ENCODE peak calls at places on chromosomes 11 and 22, in four cellular contexts. One of them, this sample, is unnamed.

GRCh38 chr11:23078289-23078971 is 218.2 kb upstream of the CCDC179 start:
- DNase-seq in GM13976: no peak
- DNase-seq in HFFc6: peak; percentile 47
- DNase-seq in CD8-positive, alpha-beta T cell: no peak
- DNase-seq in this sample: no peak

GRCh38 chr22:33325232-33326004 is 267.2 kb upstream of the SYN3 start:
- DNase-seq in GM13976: peak; percentile 71
- DNase-seq in HFFc6: no peak
- DNase-seq in CD8-positive, alpha-beta T cell: no peak
- DNase-seq in this sample: no peak

GRCh38 chr22:40463017-40463631 is 92.7 kb downstream of the SGSM3 start:
- DNase-seq in CD8-positive, alpha-beta T cell: peak; percentile 39
- DNase-seq in GM13976: peak; percentile 59
- DNase-seq in HFFc6: no peak
- DNase-seq in this sample: no peak

GRCh38 chr11:96230686-96231085 is 112.3 kb downstream of the MAML2 start:
- DNase-seq in HFFc6: no peak
- DNase-seq in GM13976: no peak
- DNase-seq in CD8-positive, alpha-beta T cell: no peak
- DNase-seq in this sample: no peak

GRCh38 chr22:25404923-25405853 is 159.3 kb upstream of the GRK3 start:
- DNase-seq in CD8-positive, alpha-beta T cell: peak; percentile 43
- DNase-seq in GM13976: peak; percentile 91
- DNase-seq in HFFc6: peak; percentile 47
- DNase-seq in this sample: no peak

GRCh38 chr11:69891421-69892236 is 72.4 kb upstream of the FGF3 start:
- DNase-seq in CD8-positive, alpha-beta T cell: no peak
- DNase-seq in GM13976: no peak
- DNase-seq in HFFc6: no peak
- DNase-seq in this sample: no peak

GRCh38 chr11:57515332-57516060 is at the start of gene SLC43A1:
- DNase-seq in GM13976: peak; percentile 75
- DNase-seq in HFFc6: peak; percentile 21
- DNase-seq in CD8-positive, alpha-beta T cell: no peak
- DNase-seq in this sample: peak; percentile 33

GRCh38 chr11:125364085-125364822 is 131.8 kb downstream of the FEZ1 start:
- DNase-seq in HFFc6: peak; percentile 40
- DNase-seq in GM13976: no peak
- DNase-seq in CD8-positive, alpha-beta T cell: no peak
- DNase-seq in this sample: no peak

GRCh38 chr11:127825185-127825584 is 762.2 kb downstream of the ETS1 start:
- DNase-seq in CD8-positive, alpha-beta T cell: no peak
- DNase-seq in HFFc6: no peak
- DNase-seq in GM13976: no peak
- DNase-seq in this sample: no peak

GRCh38 chr11:18706330-18707243 is 8.0 kb downstream of the TMEM86A start:
- DNase-seq in HFFc6: no peak
- DNase-seq in GM13976: peak; percentile 60
- DNase-seq in CD8-positive, alpha-beta T cell: peak; percentile 29
- DNase-seq in this sample: no peak

GRCh38 chr11:2314525-2315394 is 12.9 kb downstream of the TSPAN32 start:
- DNase-seq in GM13976: no peak
- DNase-seq in HFFc6: no peak
- DNase-seq in CD8-positive, alpha-beta T cell: no peak
- DNase-seq in this sample: no peak

GRCh38 chr11:57294225-57295131 is 30.3 kb downstream of the TNKS1BP1 start:
- DNase-seq in HFFc6: peak; percentile 30
- DNase-seq in GM13976: no peak
- DNase-seq in CD8-positive, alpha-beta T cell: no peak
- DNase-seq in this sample: no peak

GRCh38 chr11:57424802-57425564 is 1.9 kb downstream of the SLC43A3 start:
- DNase-seq in GM13976: peak; percentile 85
- DNase-seq in CD8-positive, alpha-beta T cell: peak; percentile 76
- DNase-seq in HFFc6: peak; percentile 62
- DNase-seq in this sample: no peak

GRCh38 chr11:38952698-38953097 is 2354.7 kb upstream of the RAG2 start:
- DNase-seq in GM13976: no peak
- DNase-seq in HFFc6: no peak
- DNase-seq in CD8-positive, alpha-beta T cell: no peak
- DNase-seq in this sample: no peak

GRCh38 chr11:130145328-130145812 is 14.2 kb upstream of the ST14 start:
- DNase-seq in HFFc6: no peak
- DNase-seq in CD8-positive, alpha-beta T cell: no peak
- DNase-seq in GM13976: no peak
- DNase-seq in this sample: no peak

GRCh38 chr11:15793032-15793996 is 563.0 kb downstream of the SOX6 start:
- DNase-seq in CD8-positive, alpha-beta T cell: no peak
- DNase-seq in HFFc6: peak; percentile 70
- DNase-seq in GM13976: no peak
- DNase-seq in this sample: no peak

GRCh38 chr11:43723617-43724016 is 43.1 kb downstream of the HSD17B12 start:
- DNase-seq in HFFc6: no peak
- DNase-seq in CD8-positive, alpha-beta T cell: no peak
- DNase-seq in GM13976: no peak
- DNase-seq in this sample: no peak

GRCh38 chr11:61967924-61968757 is 707 bp upstream of the FTH1 start:
- DNase-seq in CD8-positive, alpha-beta T cell: peak; percentile 26
- DNase-seq in HFFc6: no peak
- DNase-seq in GM13976: peak; percentile 70
- DNase-seq in this sample: peak; percentile 34

GRCh38 chr22:26681395-26681821 is 24.0 kb downstream of the MIAT start:
- DNase-seq in GM13976: no peak
- DNase-seq in HFFc6: peak; percentile 23
- DNase-seq in CD8-positive, alpha-beta T cell: no peak
- DNase-seq in this sample: no peak

GRCh38 chr11:93236741-93237675 is 39.2 kb upstream of the SLC36A4 start:
- DNase-seq in HFFc6: peak; percentile 54
- DNase-seq in GM13976: no peak
- DNase-seq in CD8-positive, alpha-beta T cell: no peak
- DNase-seq in this sample: peak; percentile 29

GRCh38 chr11:57336111-57336666 is 497 bp upstream of the SSRP1 start:
- DNase-seq in CD8-positive, alpha-beta T cell: no peak
- DNase-seq in HFFc6: no peak
- DNase-seq in GM13976: no peak
- DNase-seq in this sample: no peak

GRCh38 chr11:34682822-34683221 is 61.9 kb downstream of the EHF start:
- DNase-seq in CD8-positive, alpha-beta T cell: no peak
- DNase-seq in GM13976: no peak
- DNase-seq in HFFc6: no peak
- DNase-seq in this sample: no peak

GRCh38 chr11:2724653-2725366 is 25.0 kb upstream of the KCNQ1OT1 start:
- DNase-seq in CD8-positive, alpha-beta T cell: no peak
- DNase-seq in GM13976: no peak
- DNase-seq in HFFc6: no peak
- DNase-seq in this sample: no peak

GRCh38 chr11:69138265-69138664 is 17.5 kb upstream of the SMIM38 start:
- DNase-seq in HFFc6: peak; percentile 51
- DNase-seq in GM13976: no peak
- DNase-seq in CD8-positive, alpha-beta T cell: no peak
- DNase-seq in this sample: no peak

GRCh38 chr11:111879637-111879960 is 258 bp downstream of the CFAP68 start:
- DNase-seq in GM13976: no peak
- DNase-seq in CD8-positive, alpha-beta T cell: no peak
- DNase-seq in HFFc6: no peak
- DNase-seq in this sample: no peak

GRCh38 chr11:59197990-59198389 is 14.7 kb downstream of the MPEG1 start:
- DNase-seq in GM13976: no peak
- DNase-seq in CD8-positive, alpha-beta T cell: no peak
- DNase-seq in HFFc6: peak; percentile 59
- DNase-seq in this sample: no peak

GRCh38 chr11:59204736-59205135 is 8.0 kb downstream of the MPEG1 start:
- DNase-seq in HFFc6: peak; percentile 13
- DNase-seq in GM13976: no peak
- DNase-seq in CD8-positive, alpha-beta T cell: no peak
- DNase-seq in this sample: no peak

GRCh38 chr11:59199546-59200420 is 12.9 kb downstream of the MPEG1 start:
- DNase-seq in CD8-positive, alpha-beta T cell: no peak
- DNase-seq in GM13976: peak; percentile 60
- DNase-seq in HFFc6: no peak
- DNase-seq in this sample: no peak

GRCh38 chr11:59200421-59200746 is 12.3 kb downstream of the MPEG1 start:
- DNase-seq in CD8-positive, alpha-beta T cell: no peak
- DNase-seq in HFFc6: no peak
- DNase-seq in GM13976: no peak
- DNase-seq in this sample: no peak

DNA sequence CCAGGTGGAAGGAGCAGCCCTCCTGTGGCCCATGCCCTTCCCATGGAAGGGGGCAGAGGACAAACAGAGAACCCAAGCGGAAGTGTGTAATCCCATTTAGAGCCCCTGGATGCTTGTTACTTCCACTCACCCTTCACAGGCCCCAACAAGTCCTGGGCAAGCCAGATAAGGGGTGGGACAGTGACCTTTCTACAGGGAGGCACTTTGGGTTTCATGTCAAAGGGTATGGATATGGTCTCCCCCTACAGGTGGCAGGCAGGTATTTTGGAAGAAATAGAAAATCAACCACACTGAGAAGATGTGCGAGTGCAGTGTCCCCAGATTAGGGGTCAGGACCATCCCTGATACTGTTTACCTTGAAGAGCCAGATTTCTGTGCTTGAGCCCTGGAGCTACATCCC is 11.4 kb downstream of the MPEG1 start:
- DNase-seq in GM13976: no peak
- DNase-seq in HFFc6: no peak
- DNase-seq in CD8-positive, alpha-beta T cell: no peak
- DNase-seq in this sample: no peak
- TF ChIP-seq CTCF in GM13976: no peak
- TF ChIP-seq CTCF in HFFc6: peak; percentile 53
- TF ChIP-seq CTCF in CD8-positive, alpha-beta T cell: no peak
- TF ChIP-seq CTCF in this sample: peak; percentile 44

GRCh38 chr11:73114110-73114834 is 27.8 kb downstream of the FCHSD2 start:
- DNase-seq in HFFc6: no peak
- DNase-seq in CD8-positive, alpha-beta T cell: no peak
- DNase-seq in GM13976: no peak
- DNase-seq in this sample: no peak
- TF ChIP-seq CTCF in HFFc6: no peak
- TF ChIP-seq CTCF in CD8-positive, alpha-beta T cell: no peak
- TF ChIP-seq CTCF in GM13976: no peak
- TF ChIP-seq CTCF in this sample: no peak

DNA sequence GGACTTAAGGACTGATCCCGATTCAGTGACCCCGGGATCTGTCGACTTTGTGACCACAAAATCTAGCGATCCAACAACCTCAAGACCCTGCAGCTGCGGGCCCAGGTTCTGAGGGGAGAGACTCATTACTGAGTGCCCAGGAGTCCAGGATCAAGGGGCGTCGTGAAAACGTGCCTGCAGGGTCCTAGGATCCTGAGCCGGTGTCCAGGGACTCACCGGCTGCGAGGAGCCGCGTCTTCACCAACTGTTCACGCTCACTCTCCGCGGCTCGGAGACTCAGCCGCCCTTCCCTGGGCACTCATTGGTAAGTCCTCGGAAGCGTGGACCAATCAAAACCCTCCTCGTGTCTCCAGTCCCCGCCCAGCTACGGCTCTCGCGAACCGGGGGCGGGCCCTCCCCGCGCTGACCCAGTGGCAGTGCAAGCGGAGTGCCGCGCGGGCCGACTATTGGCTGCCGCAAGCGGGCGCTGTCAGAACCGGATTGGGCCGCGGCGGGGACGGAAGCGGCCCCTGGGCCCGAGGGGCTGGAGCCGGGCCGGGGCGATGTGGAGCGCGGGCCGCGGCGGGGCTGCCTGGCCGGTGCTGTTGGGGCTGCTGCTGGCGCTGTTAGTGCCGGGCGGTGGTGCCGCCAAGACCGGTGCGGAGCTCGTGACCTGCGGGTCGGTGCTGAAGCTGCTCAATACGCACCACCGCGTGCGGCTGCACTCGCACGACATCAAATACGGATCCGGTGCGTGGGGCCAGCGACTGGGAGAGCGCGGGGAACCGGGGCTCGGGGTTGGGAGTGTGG is at the start of gene SDF2L1:
- DNase-seq in HFFc6: peak; percentile 98
- DNase-seq in CD8-positive, alpha-beta T cell: peak; percentile 97
- DNase-seq in GM13976: peak; percentile 98
- DNase-seq in this sample: peak; percentile 94
- TF ChIP-seq CTCF in HFFc6: peak; percentile 63
- TF ChIP-seq CTCF in CD8-positive, alpha-beta T cell: no peak
- TF ChIP-seq CTCF in GM13976: no peak
- TF ChIP-seq CTCF in this sample: peak; percentile 7

GRCh38 chr22:47626428-47627390 is 864.3 kb downstream of the TBC1D22A start:
- DNase-seq in GM13976: no peak
- DNase-seq in HFFc6: no peak
- DNase-seq in CD8-positive, alpha-beta T cell: no peak
- DNase-seq in this sample: no peak
- TF ChIP-seq CTCF in GM13976: no peak
- TF ChIP-seq CTCF in HFFc6: no peak
- TF ChIP-seq CTCF in CD8-positive, alpha-beta T cell: no peak
- TF ChIP-seq CTCF in this sample: no peak

GRCh38 chr22:23393721-23394320 is 186.3 kb downstream of the IGLL1 start:
- DNase-seq in GM13976: no peak
- DNase-seq in HFFc6: no peak
- DNase-seq in CD8-positive, alpha-beta T cell: no peak
- DNase-seq in this sample: no peak
- TF ChIP-seq CTCF in GM13976: no peak
- TF ChIP-seq CTCF in HFFc6: no peak
- TF ChIP-seq CTCF in CD8-positive, alpha-beta T cell: no peak
- TF ChIP-seq CTCF in this sample: no peak

DNA sequence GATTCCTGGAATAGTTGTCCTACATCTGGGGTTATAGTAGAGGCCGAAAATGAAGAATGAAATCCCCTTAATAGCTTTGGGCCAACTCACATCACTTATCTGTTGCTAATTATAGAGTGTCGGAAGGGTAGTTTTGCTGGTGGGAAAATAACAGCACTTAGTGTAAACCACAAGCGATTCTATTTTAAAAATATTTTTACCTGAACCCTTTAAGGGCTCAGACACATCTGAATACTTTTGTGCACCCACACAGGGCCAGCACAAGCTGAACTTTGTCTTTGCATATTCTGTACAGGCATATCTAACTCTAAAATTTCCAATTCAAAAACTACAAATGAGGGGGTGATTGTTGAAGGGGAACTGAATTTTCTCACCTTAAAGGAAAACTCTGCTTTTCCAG is 27.6 kb downstream of the SLC6A5 start:
- DNase-seq in CD8-positive, alpha-beta T cell: no peak
- DNase-seq in GM13976: no peak
- DNase-seq in HFFc6: no peak
- DNase-seq in this sample: no peak
- TF ChIP-seq CTCF in CD8-positive, alpha-beta T cell: no peak
- TF ChIP-seq CTCF in GM13976: no peak
- TF ChIP-seq CTCF in HFFc6: no peak
- TF ChIP-seq CTCF in this sample: no peak

DNA sequence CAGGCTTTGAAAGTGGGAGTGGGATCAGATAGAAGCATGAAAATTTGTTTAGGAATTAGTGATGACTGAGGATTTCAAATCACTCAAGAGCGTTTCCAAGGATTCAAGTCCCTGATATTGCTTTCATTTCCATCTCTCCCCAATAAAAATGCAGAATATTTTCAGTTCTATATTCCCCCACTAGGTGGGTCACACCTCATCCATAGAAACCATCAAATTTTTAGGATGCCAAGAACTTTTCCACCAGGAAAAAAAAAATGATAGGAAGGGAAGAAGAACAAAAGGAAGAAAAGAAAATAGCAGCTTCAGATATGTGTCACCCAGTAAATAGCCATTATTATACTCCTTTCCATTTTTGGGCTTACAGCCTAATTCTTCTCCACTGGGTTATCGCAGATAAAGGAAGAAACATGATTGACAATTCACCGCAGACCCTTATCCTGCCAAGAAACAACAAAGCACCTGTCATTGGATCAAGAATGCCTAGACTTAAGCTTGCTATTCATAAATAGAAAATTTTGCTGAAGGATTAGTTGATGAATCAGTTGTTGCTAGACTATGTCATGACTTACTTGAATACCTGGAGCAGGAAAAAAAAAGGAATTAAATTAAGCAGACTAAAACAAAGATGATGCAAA is 30.3 kb upstream of the OR10D3 start:
- DNase-seq in HFFc6: no peak
- DNase-seq in GM13976: no peak
- DNase-seq in CD8-positive, alpha-beta T cell: no peak
- DNase-seq in this sample: no peak
- TF ChIP-seq CTCF in HFFc6: no peak
- TF ChIP-seq CTCF in GM13976: no peak
- TF ChIP-seq CTCF in CD8-positive, alpha-beta T cell: no peak
- TF ChIP-seq CTCF in this sample: peak; percentile 34